ENCODE peak calls at places on chromosome 21, in ten cellular contexts. Q is CD4-positive, alpha-beta T cell; B is A549; R is mesenteric fat pad; E is right cardiac atrium; X is AML-193; H is AG20443; D is NB4; N is A172; S is MCF 10A. I is an unnamed sample.

GRCh38 chr21:45455321-45456013 is 50.5 kb downstream of the COL18A1 start:
- DNase-seq in R (no peak), D (peak), N (peak), H (peak), E (peak), Q (no peak), S (peak), X (no peak), B (no peak), I (peak)

GRCh38 chr21:44087426-44088400 is 19.5 kb upstream of the PWP2 start:
- DNase-seq in D (no peak), E (no peak), S (no peak), B (no peak), N (no peak), X (no peak), Q (no peak), R (peak), H (no peak), I (no peak)

GRCh38 chr21:45323487-45324380 is 36.0 kb upstream of the POFUT2 start:
- DNase-seq in X (no peak), D (no peak), R (no peak), E (peak), N (peak), B (no peak), H (no peak), S (peak), Q (no peak), I (no peak)

GRCh38 chr21:45594721-45595489 is 48.6 kb upstream of the PCBP3 start:
- DNase-seq in N (no peak), S (no peak), B (no peak), E (no peak), R (peak), Q (no peak), D (no peak), H (no peak), X (no peak), I (no peak)

GRCh38 chr21:28459193-28459592 is 533.5 kb downstream of the LTN1 start:
- DNase-seq in N (no peak), S (no peak), R (no peak), E (no peak), H (no peak), B (no peak), D (no peak), Q (no peak), X (no peak), I (no peak)

GRCh38 chr21:43758132-43758619 is 17.9 kb downstream of the CSTB start:
- DNase-seq in E (peak), N (peak), Q (no peak), B (no peak), D (no peak), X (no peak), S (peak), H (no peak), R (no peak), I (no peak)

GRCh38 chr21:15121097-15121654 is 56.4 kb upstream of the NRIP1 start:
- DNase-seq in N (no peak), Q (no peak), B (no peak), E (no peak), S (no peak), D (no peak), R (no peak), H (no peak), X (no peak), I (no peak)

GRCh38 chr21:32611471-32611997 is 643 bp downstream of the CFAP298 start:
- DNase-seq in Q (peak), X (peak), D (peak), R (no peak), E (peak), N (peak), H (peak), S (peak), B (no peak), I (peak)

I was measured in RWPE1.